ENCODE peak calls at places on chromosomes 1 and 21, in six cellular contexts. O, M, F, E, Z and N are unnamed samples.

GRCh38 chr1:179831852-179832699 is 45.5 kb downstream of the TOR1AIP2 start:
- DNase-seq in Z (no peak), O (peak), E (peak), F (no peak), M (no peak), N (no peak)

GRCh38 chr1:93919780-93920179 is 10.6 kb upstream of the GCLM start:
- DNase-seq in Z (no peak), E (no peak), O (no peak), F (no peak), M (no peak), N (no peak)

GRCh38 chr1:104648269-104648691 is 898.6 kb downstream of the AMY1C start:
- DNase-seq in F (no peak), E (no peak), Z (no peak), O (no peak), M (no peak), N (no peak)

GRCh38 chr1:16082283-16083038 is 9.0 kb upstream of the FAM131C start:
- DNase-seq in E (peak), Z (peak), F (peak), O (peak), M (peak), N (peak)

GRCh38 chr1:212630159-212630900 is 21.8 kb downstream of the ATF3 start:
- DNase-seq in E (peak), F (peak), M (peak), Z (peak), O (peak), N (peak)

GRCh38 chr1:166479052-166479631 is 312.3 kb upstream of the FAM78B start:
- DNase-seq in Z (peak), F (peak), E (peak), M (peak), O (no peak), N (no peak)

GRCh38 chr1:232793944-232794343 is 11.3 kb upstream of the MAP10 start:
- DNase-seq in Z (peak), F (peak), O (no peak), E (no peak), M (no peak), N (no peak)

GRCh38 chr21:36845070-36845469 is 121.4 kb downstream of the HLCS start:
- DNase-seq in E (no peak), Z (no peak), F (no peak), O (no peak), M (no peak), N (no peak)

GRCh38 chr1:30718091-30718635 is 5.2 kb downstream of the MATN1 start:
- DNase-seq in M (peak), F (peak), E (peak), Z (peak), O (peak), N (peak)

GRCh38 chr1:21059021-21059420 is 117.7 kb downstream of the EIF4G3 start:
- DNase-seq in E (no peak), F (no peak), M (no peak), Z (no peak), O (no peak), N (no peak)

GRCh38 chr1:69976896-69977295 is 228.5 kb downstream of the LRRC40 start:
- DNase-seq in F (no peak), O (no peak), E (no peak), Z (no peak), M (no peak), N (no peak)

GRCh38 chr1:229624906-229625871 is 733 bp downstream of the TAF5L start:
- DNase-seq in F (peak), Z (peak), E (peak), O (peak), M (peak), N (peak)

GRCh38 chr1:91725961-91726704 is 159.8 kb downstream of the TGFBR3 start:
- DNase-seq in Z (no peak), M (no peak), O (no peak), E (no peak), F (no peak), N (no peak)

GRCh38 chr1:235095938-235096562 is 32.6 kb downstream of the TOMM20 start:
- DNase-seq in F (no peak), M (no peak), Z (no peak), O (no peak), E (no peak), N (no peak)